ENCODE peak calls at places on chromosome 18, in six cellular contexts. D is HepG2, P is sigmoid colon, S is GM12878, J is A549, F is ovary. O is an unnamed sample.

GRCh38 chr18:46134920-46135675 is 30.9 kb downstream of the HAUS1 start:
- DNase-seq in D (no peak), P (no peak), S (no peak), J (no peak), F (no peak), O (no peak)

GRCh38 chr18:55863876-55864275 is 275.9 kb upstream of the TCF4 start:
- DNase-seq in D (no peak), P (peak; percentile 64), S (no peak), J (no peak), F (no peak), O (no peak)

GRCh38 chr18:37662546-37663339 is 97.1 kb upstream of the CELF4 start:
- DNase-seq in D (no peak), P (no peak), S (no peak), J (no peak), F (no peak), O (no peak)

GRCh38 chr18:74411475-74411874 is 45.6 kb downstream of the DIPK1C start:
- DNase-seq in D (no peak), P (no peak), S (no peak), J (no peak), F (no peak), O (no peak)

GRCh38 chr18:13452448-13452811 is 233.9 kb downstream of the LDLRAD4 start:
- DNase-seq in D (no peak), P (peak; percentile 81), S (no peak), J (peak; percentile 10), F (no peak), O (no peak)

GRCh38 chr18:23950644-23951043 is 63.9 kb upstream of the TTC39C start:
- DNase-seq in D (no peak), P (no peak), S (no peak), J (no peak), F (no peak), O (no peak)

GRCh38 chr18:34494359-34494696 is 215.8 kb upstream of the DTNA start:
- DNase-seq in D (peak; percentile 3), P (peak; percentile 59), S (no peak), J (no peak), F (no peak), O (no peak)

GRCh38 chr18:36340232-36340631 is 42.7 kb downstream of the FHOD3 start:
- DNase-seq in D (no peak), P (no peak), S (no peak), J (no peak), F (no peak), O (no peak)

GRCh38 chr18:50981381-50981780 is 13.5 kb downstream of the ELAC1 start:
- DNase-seq in D (no peak), P (no peak), S (no peak), J (no peak), F (no peak), O (no peak)

GRCh38 chr18:24878289-24878688 is 417.9 kb downstream of the HRH4 start:
- DNase-seq in D (peak; percentile 7), P (no peak), S (no peak), J (no peak), F (no peak), O (no peak)

DNA sequence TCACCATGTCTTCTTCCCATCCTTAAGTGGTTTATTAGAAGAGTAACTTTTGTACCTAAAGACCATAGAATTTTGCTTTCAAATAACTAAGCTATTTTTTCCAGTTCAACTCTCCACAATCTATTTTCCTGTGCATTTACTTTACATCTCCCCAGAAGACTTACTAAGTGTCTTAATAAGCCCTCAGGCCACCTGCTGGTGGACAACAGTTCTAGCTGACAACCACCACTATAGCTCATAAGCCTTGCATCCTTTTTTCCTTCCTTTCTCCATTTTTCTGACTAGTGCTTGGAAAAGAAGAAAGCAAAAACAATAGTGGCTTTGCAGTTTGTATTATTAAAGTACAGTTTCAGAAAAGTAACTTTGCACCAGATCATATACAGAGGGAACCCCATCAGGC is 149.5 kb upstream of the TMEM200C start:
- DNase-seq in D (peak; percentile 8), P (no peak), S (no peak), J (no peak), F (no peak), O (no peak)
- TF ChIP-seq CTCF in D (no peak), P (no peak), S (peak; percentile 11), J (no peak), F (no peak), O (no peak)

GRCh38 chr18:70380915-70381896 is 92.4 kb downstream of the SOCS6 start:
- DNase-seq in D (peak; percentile 98), P (no peak), S (no peak), J (no peak), F (no peak), O (no peak)
- TF ChIP-seq EP300 in D (peak; percentile 80), P (no peak), S (no peak), J (no peak), F (no peak), O (no peak)

DNA sequence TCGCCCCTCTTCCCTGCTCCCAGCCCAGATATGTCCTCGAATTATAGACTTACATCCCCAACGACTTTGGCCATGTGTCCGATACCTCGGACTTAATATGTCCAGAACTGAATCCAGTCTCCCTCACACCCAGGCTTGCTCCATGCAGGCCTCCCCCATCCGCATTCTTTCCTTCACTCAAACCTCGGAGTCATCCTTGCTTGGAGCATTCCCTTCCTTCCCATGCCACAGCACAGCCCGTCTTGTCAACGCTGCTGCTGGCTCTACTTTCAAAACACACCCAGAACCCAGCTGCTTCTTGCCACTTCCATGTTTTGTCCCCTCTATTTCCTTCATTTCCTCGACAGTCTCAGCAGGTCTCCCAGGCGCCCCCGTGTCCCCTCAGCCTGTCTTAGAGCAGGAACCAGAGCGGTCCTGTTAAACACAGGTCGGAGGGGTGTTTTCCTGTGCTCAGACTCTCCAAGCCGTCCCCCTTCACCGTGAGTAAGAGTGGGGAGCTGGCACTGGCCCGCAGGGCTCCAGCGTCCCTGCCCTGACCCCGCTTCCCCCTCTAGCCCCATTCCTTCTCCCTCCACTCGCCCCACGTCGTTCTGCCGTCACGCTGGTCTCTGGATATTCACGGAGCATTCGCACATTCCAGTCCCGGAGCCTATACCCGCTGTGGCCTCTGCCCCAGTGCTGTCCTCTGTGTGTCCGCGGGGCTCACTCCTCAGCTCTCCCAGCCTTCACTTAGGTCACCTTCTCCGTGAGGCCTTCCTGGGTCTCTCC is 54.4 kb downstream of the VAPA start:
- DNase-seq in D (no peak), P (no peak), S (no peak), J (no peak), F (no peak), O (peak; percentile 43)
- H3K9me3 ChIP-seq in D (no peaks in the 10 kb centered on the region), P (no peaks in the 10 kb centered on the region), S (no peaks in the 10 kb centered on the region), J (no peaks in the 10 kb centered on the region), F (no peaks in the 10 kb centered on the region), O (no peaks in the 10 kb centered on the region)

DNA sequence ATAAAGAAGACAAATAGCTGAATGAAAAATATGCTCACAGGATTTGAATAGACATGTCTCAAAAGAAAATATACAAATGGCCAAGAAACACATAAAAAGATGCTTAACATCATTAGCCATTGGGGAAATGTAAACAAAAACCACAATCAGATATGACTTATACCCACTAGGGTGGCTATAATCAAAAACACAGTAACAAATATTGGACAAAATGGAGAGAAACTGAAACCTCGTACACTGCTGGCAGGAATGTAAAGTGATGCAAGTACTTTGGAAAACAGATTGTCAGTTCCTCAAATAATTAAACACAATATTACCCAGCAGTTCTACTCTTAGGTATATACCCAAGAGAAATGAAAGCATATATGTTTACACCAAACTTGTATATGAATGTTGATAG is 213.0 kb downstream of the PHLPP1 start:
- DNase-seq in D (no peak), P (no peak), S (no peak), J (no peak), F (no peak), O (no peak)
- TF ChIP-seq CTCF in D (no peak), P (no peak), S (no peak), J (no peak), F (no peak), O (no peak)

GRCh38 chr18:9760641-9761040 is 52.5 kb downstream of the RAB31 start:
- DNase-seq in D (no peak), P (no peak), S (no peak), J (no peak), F (no peak), O (no peak)
- TF ChIP-seq EP300 in D (no peak), P (no peak), S (no peak), J (no peak), F (no peak), O (no peak)

DNA sequence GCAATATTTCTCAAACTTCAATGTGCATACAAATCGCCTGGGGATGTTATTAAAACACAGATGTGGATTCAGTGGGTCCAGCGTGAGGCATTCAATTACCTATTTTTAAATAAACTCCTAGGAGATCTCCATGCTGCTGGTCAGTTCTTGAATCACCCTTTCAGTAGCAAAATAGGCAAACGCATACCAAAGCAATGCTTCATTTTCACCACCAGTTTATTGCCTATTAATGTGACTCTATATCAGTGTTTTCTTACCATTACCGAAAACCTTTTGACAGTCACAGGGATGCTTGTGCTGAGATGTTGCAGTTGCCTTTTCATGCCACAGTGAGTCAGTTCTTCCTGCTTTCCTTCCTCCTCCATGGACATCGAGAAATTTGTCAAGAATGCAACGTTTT is 530.6 kb downstream of the CBLN2 start:
- DNase-seq in D (no peak), P (no peak), S (no peak), J (no peak), F (no peak), O (no peak)
- H3K9me3 ChIP-seq in D (no peaks in the 10 kb centered on the region), P (no peaks in the 10 kb centered on the region), S (no peaks in the 10 kb centered on the region), J (no peaks in the 10 kb centered on the region), F (no peaks in the 10 kb centered on the region), O (no peaks in the 10 kb centered on the region)